ENCODE peak calls at places on chromosomes 12 and 14, in four cellular contexts. P, C, Y and G are unnamed samples.

GRCh38 chr12:132834181-132834711 is 5.6 kb upstream of the GOLGA3 start:
- DNase-seq in C (no peak), P (no peak), Y (no peak), G (no peak)

GRCh38 chr14:96683575-96684289 is 113.5 kb upstream of the VRK1 start:
- DNase-seq in C (no peak), Y (no peak), P (no peak), G (no peak)

GRCh38 chr12:5439788-5440300 is 7.9 kb downstream of the NTF3 start:
- DNase-seq in Y (no peak), P (no peak), C (no peak), G (no peak)

GRCh38 chr12:63354919-63355318 is 203.9 kb upstream of the AVPR1A start:
- DNase-seq in P (no peak), C (no peak), Y (no peak), G (no peak)

GRCh38 chr12:121165316-121165715 is 32.6 kb downstream of the P2RX7 start:
- DNase-seq in C (no peak), Y (no peak), P (no peak), G (no peak)

GRCh38 chr12:111034148-111034910 is 114.0 kb upstream of the MYL2 start:
- DNase-seq in Y (no peak), P (no peak), C (no peak), G (no peak)

GRCh38 chr14:96635850-96636249 is 133.7 kb downstream of the PAPOLA start:
- DNase-seq in C (no peak), Y (no peak), P (no peak), G (no peak)

GRCh38 chr14:99277534-99277933 is 5.5 kb upstream of the BCL11B start:
- DNase-seq in P (no peak), C (no peak), Y (no peak), G (no peak)

GRCh38 chr12:124588689-124589318 is 21.4 kb upstream of the NCOR2 start:
- DNase-seq in P (no peak), C (peak; percentile 89), Y (no peak), G (peak; percentile 80)

GRCh38 chr12:100498141-100498540 is 24.5 kb downstream of the NR1H4 start:
- DNase-seq in Y (no peak), C (no peak), P (no peak), G (no peak)

GRCh38 chr12:108839011-108839889 is 18.1 kb downstream of the SSH1 start:
- DNase-seq in P (no peak), C (peak; percentile 97), Y (no peak), G (peak; percentile 72)

GRCh38 chr12:106631150-106631549 is 48.3 kb downstream of the RFX4 start:
- DNase-seq in C (no peak), P (no peak), Y (no peak), G (no peak)

GRCh38 chr14:72644758-72645489 is 249.0 kb downstream of the DPF3 start:
- DNase-seq in P (no peak), Y (no peak), C (peak; percentile 8), G (no peak)

GRCh38 chr12:113202300-113203075 is 17.0 kb downstream of the RITA1 start:
- DNase-seq in Y (no peak), C (no peak), P (no peak), G (no peak)

GRCh38 chr12:4421590-4422031 is 24.0 kb downstream of the FGF6 start:
- DNase-seq in Y (no peak), P (peak; percentile 51), C (peak; percentile 47), G (peak; percentile 32)

GRCh38 chr12:10027311-10028099 is 3.0 kb upstream of the CLEC9A start:
- DNase-seq in P (no peak), Y (no peak), C (peak; percentile 73), G (peak; percentile 51)

GRCh38 chr12:115163710-115164109 is 479.7 kb upstream of the TBX3 start:
- DNase-seq in C (no peak), Y (no peak), P (no peak), G (no peak)

GRCh38 chr12:102300824-102301461 is 103.3 kb upstream of the PMCH start:
- DNase-seq in Y (no peak), C (peak; percentile 45), P (peak; percentile 7), G (peak; percentile 79)